ENCODE peak calls at places on chromosomes 2 and 18, in five cellular contexts. C is neuronal stem cell, E is IMR-90, W is mesenchymal stem cell, Z is H1. D is an unnamed sample.
A peak's percentile ranks its signal among the peaks of the same experiment; 100 is the strongest.

GRCh38 chr2:8719528-8719927 is 37.7 kb downstream of the ID2 start:
- DNase-seq in C (no peak), E (no peak), Z (no peak), W (no peak), D (no peak)

GRCh38 chr2:9631976-9632700 is 1.3 kb upstream of the YWHAQ start:
- DNase-seq in C (no peak), E (no peak), Z (peak; percentile 59), W (peak; percentile 77), D (peak; percentile 66)

GRCh38 chr18:76495435-76496199 is 575 bp upstream of the ZNF516 start:
- DNase-seq in C (peak; percentile 70), Z (peak; percentile 81), W (peak; percentile 75), E (peak; percentile 65), D (peak; percentile 70)

GRCh38 chr2:216308532-216308931 is 63.8 kb downstream of the MARCHF4 start:
- DNase-seq in E (peak; percentile 71), W (peak; percentile 90), Z (no peak), C (no peak), D (no peak)

GRCh38 chr2:112345030-112346027 is 69.9 kb downstream of the ZC3H6 start:
- DNase-seq in E (no peak), Z (no peak), W (no peak), C (no peak), D (no peak)

GRCh38 chr2:69260666-69261065 is 126.4 kb downstream of the GFPT1 start:
- DNase-seq in C (no peak), E (peak; percentile 68), Z (no peak), W (no peak), D (no peak)

GRCh38 chr2:152585830-152586484 is 131.3 kb downstream of the PRPF40A start:
- DNase-seq in C (no peak), W (peak; percentile 94), E (peak; percentile 96), Z (no peak), D (no peak)

GRCh38 chr18:9683418-9684396 is 24.4 kb upstream of the RAB31 start:
- DNase-seq in Z (no peak), W (peak; percentile 79), E (peak; percentile 70), C (no peak), D (no peak)

GRCh38 chr2:238601433-238602222 is 174.9 kb downstream of the ASB1 start:
- DNase-seq in Z (no peak), W (peak; percentile 27), C (no peak), E (peak; percentile 28), D (no peak)

GRCh38 chr2:63841254-63842022 is at the start of gene UGP2:
- DNase-seq in C (peak; percentile 88), E (peak; percentile 92), Z (peak; percentile 88), W (peak; percentile 96), D (peak; percentile 95)
- H2AFZ ChIP-seq in C (peak within 1 kb of the TSS; percentile 97), E (peak within 1 kb of the TSS; percentile 95), Z (no peak within 1 kb of the TSS), W (peak within 1 kb of the TSS; percentile 70), D (no peak within 1 kb of the TSS)

DNA sequence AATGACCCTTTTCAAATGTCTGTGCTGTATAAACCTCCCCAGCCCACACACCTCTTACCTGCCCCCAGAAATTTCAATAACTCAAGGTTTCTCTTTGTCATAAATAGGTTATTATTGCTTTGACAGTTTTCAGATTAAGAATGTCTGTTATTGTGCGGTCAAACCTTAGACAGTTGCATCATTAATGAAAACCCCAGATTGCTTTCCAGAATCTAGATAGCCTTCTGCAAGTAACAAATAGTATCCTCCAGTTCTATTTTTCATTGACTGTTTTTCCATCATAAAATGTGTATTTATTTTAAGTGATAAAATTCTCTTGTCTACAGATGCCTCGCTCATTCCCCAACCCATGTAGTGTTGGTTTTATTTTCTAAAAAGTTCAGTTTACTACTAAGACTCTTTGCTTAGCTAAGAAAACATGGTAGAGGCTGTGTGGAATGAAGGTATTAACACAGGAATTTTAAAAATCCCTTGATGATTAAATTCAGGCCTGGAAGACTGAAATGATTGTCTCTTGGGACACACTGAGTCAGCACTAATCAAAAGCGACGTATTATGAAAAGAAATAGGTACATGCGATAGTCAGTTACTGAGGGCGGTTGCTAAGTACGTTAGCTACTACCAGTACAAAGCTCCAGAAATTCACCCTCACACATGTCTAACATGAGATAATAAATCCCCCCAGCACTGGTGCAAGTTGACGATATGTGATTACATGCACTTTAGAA is 38.4 kb upstream of the ITGAV start:
- DNase-seq in C (no peak), Z (no peak), E (no peak), W (no peak), D (no peak)
- H2BK15ac ChIP-seq in C (no peak overlapping the region), Z (no peak overlapping the region), E (no peak overlapping the region), W (no peak overlapping the region), D (no peak overlapping the region)

GRCh38 chr2:121707920-121708361 is 28.7 kb downstream of the NIFK start:
- DNase-seq in E (no peak), Z (no peak), C (no peak), W (no peak), D (no peak)
- H2AFZ ChIP-seq in E (no peak overlapping the region), Z (no peak overlapping the region), C (peak overlapping the region; percentile 9), W (no peak overlapping the region), D (no peak overlapping the region)

GRCh38 chr2:170495896-170496295 is 219.2 kb upstream of the SP5 start:
- DNase-seq in C (no peak), W (no peak), E (no peak), Z (no peak), D (no peak)

GRCh38 chr2:170486730-170487129 is 228.4 kb upstream of the SP5 start:
- DNase-seq in E (no peak), C (no peak), W (no peak), Z (peak; percentile 16), D (no peak)

GRCh38 chr2:170488807-170489206 is 226.3 kb upstream of the SP5 start:
- DNase-seq in W (no peak), Z (peak; percentile 16), C (no peak), E (no peak), D (no peak)

GRCh38 chr2:170493698-170494097 is 221.4 kb upstream of the SP5 start:
- DNase-seq in E (peak; percentile 10), C (no peak), Z (no peak), W (no peak), D (no peak)

DNA sequence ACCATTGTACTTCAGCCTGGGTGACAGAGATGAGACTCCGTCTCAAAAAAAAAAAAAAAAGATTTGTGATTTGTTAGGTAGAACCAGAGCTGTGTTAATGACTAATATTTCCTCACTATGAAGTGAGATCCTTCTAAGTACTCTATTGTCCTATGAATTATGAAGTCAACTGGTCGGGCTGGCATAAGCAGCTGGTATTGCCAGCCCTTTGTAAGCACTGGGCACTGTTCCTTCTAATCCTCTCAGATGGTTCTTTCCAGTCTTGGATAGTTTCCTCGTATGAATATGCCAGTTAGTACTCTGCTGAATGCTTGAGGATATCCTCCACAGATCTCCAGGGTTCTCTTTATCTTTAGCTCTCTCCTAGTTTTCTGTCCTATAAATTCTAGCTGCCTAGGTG is 223.1 kb upstream of the SP5 start:
- DNase-seq in Z (no peak), E (no peak), C (no peak), W (no peak), D (no peak)
- H2BK15ac ChIP-seq in Z (no peak overlapping the region), E (no peak overlapping the region), C (no peak overlapping the region), W (no peak overlapping the region), D (no peak overlapping the region)

GRCh38 chr2:150224321-150224720 is 263.1 kb downstream of the RND3 start:
- DNase-seq in W (no peak), C (no peak), Z (no peak), E (no peak), D (no peak)

GRCh38 chr2:150225030-150225429 is 262.4 kb downstream of the RND3 start:
- DNase-seq in Z (no peak), E (no peak), W (no peak), C (no peak), D (no peak)

GRCh38 chr2:150219861-150220260 is 267.6 kb downstream of the RND3 start:
- DNase-seq in C (no peak), Z (no peak), E (no peak), W (no peak), D (no peak)

GRCh38 chr2:150222317-150222716 is 265.1 kb downstream of the RND3 start:
- DNase-seq in C (no peak), Z (no peak), E (no peak), W (no peak), D (no peak)
- H2AFZ ChIP-seq in C (no peak overlapping the region), Z (no peak overlapping the region), E (no peak overlapping the region), W (no peak overlapping the region), D (no peak overlapping the region)

GRCh38 chr2:207473866-207474251 is 55.9 kb upstream of the CREB1 start:
- DNase-seq in C (no peak), Z (no peak), E (no peak), W (no peak), D (no peak)
- H2BK15ac ChIP-seq in C (no peak overlapping the region), Z (no peak overlapping the region), E (no peak overlapping the region), W (no peak overlapping the region), D (no peak overlapping the region)

D was measured in H9.